ENCODE peak calls at places on chromosomes 4 and X, in four cellular contexts. One of them, this sample, is unnamed.
A peak's percentile ranks its signal among the peaks of the same experiment; 100 is the strongest.

GRCh38 chr4:25799522-25799921 is 63.3 kb downstream of the SEL1L3 start:
- DNase-seq in A549: no peak
- DNase-seq in bronchial epithelial cell: no peak
- DNase-seq in fibroblast of the aortic adventitia: no peak
- DNase-seq in this sample: no peak

GRCh38 chrX:68428431-68428830 is 4.9 kb downstream of the OPHN1 start:
- DNase-seq in A549: no peak
- DNase-seq in bronchial epithelial cell: peak; percentile 89
- DNase-seq in fibroblast of the aortic adventitia: peak; percentile 67
- DNase-seq in this sample: no peak

GRCh38 chr4:88533937-88534750 is 10.6 kb upstream of the PYURF start:
- DNase-seq in fibroblast of the aortic adventitia: peak; percentile 68
- DNase-seq in bronchial epithelial cell: peak; percentile 98
- DNase-seq in A549: no peak
- DNase-seq in this sample: no peak

GRCh38 chr4:88244821-88245579 is 39.4 kb downstream of the PPM1K start:
- DNase-seq in bronchial epithelial cell: no peak
- DNase-seq in A549: no peak
- DNase-seq in fibroblast of the aortic adventitia: no peak
- DNase-seq in this sample: no peak

GRCh38 chrX:150361777-150362351 is 1.3 kb upstream of the MAMLD1 start:
- DNase-seq in bronchial epithelial cell: no peak
- DNase-seq in fibroblast of the aortic adventitia: peak; percentile 12
- DNase-seq in A549: no peak
- DNase-seq in this sample: no peak

GRCh38 chr4:24856586-24856985 is 56.3 kb downstream of the CCDC149 start:
- DNase-seq in bronchial epithelial cell: no peak
- DNase-seq in fibroblast of the aortic adventitia: peak; percentile 62
- DNase-seq in A549: no peak
- DNase-seq in this sample: no peak

GRCh38 chr4:80259012-80259411 is 7.5 kb upstream of the FGF5 start:
- DNase-seq in bronchial epithelial cell: no peak
- DNase-seq in fibroblast of the aortic adventitia: no peak
- DNase-seq in A549: no peak
- DNase-seq in this sample: no peak

GRCh38 chr4:27003602-27004238 is 143.1 kb downstream of the STIM2 start:
- DNase-seq in fibroblast of the aortic adventitia: no peak
- DNase-seq in bronchial epithelial cell: no peak
- DNase-seq in A549: no peak
- DNase-seq in this sample: no peak

GRCh38 chr4:78477276-78477675 is 74.3 kb upstream of the ANXA3 start:
- DNase-seq in A549: no peak
- DNase-seq in bronchial epithelial cell: peak; percentile 89
- DNase-seq in fibroblast of the aortic adventitia: peak; percentile 39
- DNase-seq in this sample: no peak

GRCh38 chr4:168183717-168184571 is 91.6 kb downstream of the ANXA10 start:
- DNase-seq in bronchial epithelial cell: peak; percentile 54
- DNase-seq in fibroblast of the aortic adventitia: peak; percentile 68
- DNase-seq in A549: peak; percentile 14
- DNase-seq in this sample: peak; percentile 11

GRCh38 chrX:148380107-148380506 is 120.3 kb upstream of the AFF2 start:
- DNase-seq in A549: no peak
- DNase-seq in bronchial epithelial cell: no peak
- DNase-seq in fibroblast of the aortic adventitia: no peak
- DNase-seq in this sample: no peak

GRCh38 chrX:15206306-15206705 is 63.6 kb downstream of the ASB9 start:
- DNase-seq in A549: no peak
- DNase-seq in fibroblast of the aortic adventitia: no peak
- DNase-seq in bronchial epithelial cell: no peak
- DNase-seq in this sample: no peak

GRCh38 chr4:68589790-68590189 is 13.7 kb upstream of the UGT2B17 start:
- DNase-seq in bronchial epithelial cell: peak; percentile 72
- DNase-seq in fibroblast of the aortic adventitia: no peak
- DNase-seq in A549: no peak
- DNase-seq in this sample: no peak

GRCh38 chrX:51697397-51697796 is 12.9 kb upstream of the CENPVL1 start:
- DNase-seq in A549: no peak
- DNase-seq in bronchial epithelial cell: no peak
- DNase-seq in fibroblast of the aortic adventitia: no peak
- DNase-seq in this sample: no peak

GRCh38 chr4:74440356-74440755 is 4.6 kb upstream of the AREG start:
- DNase-seq in A549: no peak
- DNase-seq in fibroblast of the aortic adventitia: no peak
- DNase-seq in bronchial epithelial cell: no peak
- DNase-seq in this sample: no peak

GRCh38 chrX:4622768-4623167 is 909.3 kb upstream of the PRKX start:
- DNase-seq in A549: no peak
- DNase-seq in fibroblast of the aortic adventitia: no peak
- DNase-seq in bronchial epithelial cell: no peak
- DNase-seq in this sample: no peak

GRCh38 chrX:43836435-43837184 is 45.6 kb downstream of the MAOB start:
- DNase-seq in bronchial epithelial cell: peak; percentile 36
- DNase-seq in fibroblast of the aortic adventitia: peak; percentile 52
- DNase-seq in A549: peak; percentile 18
- DNase-seq in this sample: peak; percentile 14

GRCh38 chr4:37383579-37384229 is 139.2 kb downstream of the NWD2 start:
- DNase-seq in A549: peak; percentile 9
- DNase-seq in fibroblast of the aortic adventitia: peak; percentile 7
- DNase-seq in bronchial epithelial cell: peak; percentile 53
- DNase-seq in this sample: peak; percentile 14

GRCh38 chr4:159503243-159503642 is 400.4 kb downstream of the RAPGEF2 start:
- DNase-seq in fibroblast of the aortic adventitia: no peak
- DNase-seq in A549: no peak
- DNase-seq in bronchial epithelial cell: no peak
- DNase-seq in this sample: no peak

GRCh38 chr4:2484993-2485392 is 16.1 kb downstream of the RNF4 start:
- DNase-seq in A549: no peak
- DNase-seq in bronchial epithelial cell: peak; percentile 11
- DNase-seq in fibroblast of the aortic adventitia: peak; percentile 34
- DNase-seq in this sample: peak; percentile 63

GRCh38 chr4:128958194-128958593 is 135.1 kb downstream of the SCLT1 start:
- DNase-seq in A549: no peak
- DNase-seq in bronchial epithelial cell: no peak
- DNase-seq in fibroblast of the aortic adventitia: no peak
- DNase-seq in this sample: no peak

GRCh38 chr4:40514409-40515025 is 115.1 kb downstream of the RBM47 start:
- DNase-seq in A549: no peak
- DNase-seq in bronchial epithelial cell: no peak
- DNase-seq in fibroblast of the aortic adventitia: no peak
- DNase-seq in this sample: peak; percentile 35

GRCh38 chr4:4271912-4272311 is 18.0 kb downstream of the LYAR start:
- DNase-seq in bronchial epithelial cell: no peak
- DNase-seq in fibroblast of the aortic adventitia: no peak
- DNase-seq in A549: no peak
- DNase-seq in this sample: no peak

GRCh38 chrX:8748855-8749254 is 16.9 kb upstream of the ANOS1 start:
- DNase-seq in A549: peak; percentile 43
- DNase-seq in bronchial epithelial cell: peak; percentile 36
- DNase-seq in fibroblast of the aortic adventitia: peak; percentile 10
- DNase-seq in this sample: no peak

GRCh38 chr4:121726642-121727268 is 30.0 kb upstream of the ANXA5 start:
- DNase-seq in bronchial epithelial cell: peak; percentile 78
- DNase-seq in A549: peak; percentile 29
- DNase-seq in fibroblast of the aortic adventitia: peak; percentile 83
- DNase-seq in this sample: peak; percentile 33

GRCh38 chrX:68183612-68184214 is 249.6 kb downstream of the OPHN1 start:
- DNase-seq in A549: peak; percentile 12
- DNase-seq in fibroblast of the aortic adventitia: peak; percentile 43
- DNase-seq in bronchial epithelial cell: peak; percentile 38
- DNase-seq in this sample: peak; percentile 27

GRCh38 chrX:118437283-118437682 is 58.3 kb upstream of the DOCK11 start:
- DNase-seq in A549: no peak
- DNase-seq in bronchial epithelial cell: no peak
- DNase-seq in fibroblast of the aortic adventitia: no peak
- DNase-seq in this sample: no peak

GRCh38 chr4:54958236-54958635 is 167.2 kb downstream of the KDR start:
- DNase-seq in fibroblast of the aortic adventitia: no peak
- DNase-seq in A549: no peak
- DNase-seq in bronchial epithelial cell: no peak
- DNase-seq in this sample: no peak

GRCh38 chr4:127549521-127549920 is 83.2 kb upstream of the INTU start:
- DNase-seq in fibroblast of the aortic adventitia: no peak
- DNase-seq in bronchial epithelial cell: peak; percentile 11
- DNase-seq in A549: no peak
- DNase-seq in this sample: no peak

DNA sequence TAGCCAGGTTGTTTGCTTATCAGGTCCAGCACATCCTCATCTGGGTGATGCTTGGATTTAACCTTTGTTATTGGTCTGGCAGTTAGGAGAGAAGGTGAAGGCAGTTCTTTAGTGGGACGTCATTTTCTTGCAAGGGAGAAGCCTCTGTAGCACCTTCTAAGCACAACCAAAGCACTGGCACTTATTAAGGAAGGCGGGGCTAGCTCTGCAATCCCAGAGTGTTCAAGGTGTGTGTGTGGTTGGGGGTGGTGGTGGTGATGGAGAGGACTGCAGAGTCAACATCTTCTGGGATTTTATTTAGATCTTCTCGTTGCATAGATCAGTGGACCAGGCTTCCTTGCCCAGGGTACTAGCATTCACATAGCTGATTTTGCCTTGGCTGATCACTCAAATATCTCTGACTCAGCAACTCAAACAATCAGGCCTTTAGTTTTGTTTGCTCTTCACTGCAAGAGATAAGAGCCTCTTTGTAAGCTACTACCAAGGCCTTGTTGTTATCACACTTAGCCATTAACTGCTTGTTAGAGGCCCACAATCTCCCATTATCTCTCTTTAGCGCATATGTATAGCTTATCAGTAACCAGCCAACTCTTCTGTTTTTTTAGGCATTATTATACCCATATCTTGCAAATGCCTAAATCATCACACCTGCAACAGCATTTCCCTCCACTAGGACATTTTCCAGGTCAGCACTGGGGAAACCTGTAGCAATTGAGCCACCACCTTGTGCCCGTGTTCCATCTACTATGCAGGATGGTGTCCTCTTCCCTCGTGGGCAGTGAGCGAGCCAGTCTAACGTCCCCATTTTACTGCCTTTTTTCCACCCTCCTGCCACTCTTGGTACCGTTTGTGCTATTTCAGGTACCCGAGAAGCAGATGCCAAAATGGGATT is 36.5 kb upstream of the LINC00632 start:
- DNase-seq in fibroblast of the aortic adventitia: no peak
- DNase-seq in A549: no peak
- DNase-seq in bronchial epithelial cell: no peak
- DNase-seq in this sample: no peak
- TF ChIP-seq CTCF in fibroblast of the aortic adventitia: no peak
- TF ChIP-seq CTCF in A549: no peak
- TF ChIP-seq CTCF in bronchial epithelial cell: no peak
- TF ChIP-seq CTCF in this sample: no peak

GRCh38 chrX:1407035-1407434 is 15.1 kb upstream of the SLC25A6 start:
- DNase-seq in bronchial epithelial cell: no peak
- DNase-seq in fibroblast of the aortic adventitia: no peak
- DNase-seq in A549: no peak
- DNase-seq in this sample: no peak
- H3K4me3 ChIP-seq in bronchial epithelial cell: no peak overlapping the region
- H3K4me3 ChIP-seq in fibroblast of the aortic adventitia: no peak overlapping the region
- H3K4me3 ChIP-seq in A549: no peak overlapping the region
- H3K4me3 ChIP-seq in this sample: no peak overlapping the region

GRCh38 chr4:123398151-123398802 is 1.7 kb downstream of the SPRY1 start:
- DNase-seq in fibroblast of the aortic adventitia: peak; percentile 57
- DNase-seq in bronchial epithelial cell: no peak
- DNase-seq in A549: peak; percentile 24
- DNase-seq in this sample: no peak
- TF ChIP-seq CTCF in fibroblast of the aortic adventitia: peak; percentile 49
- TF ChIP-seq CTCF in bronchial epithelial cell: peak; percentile 63
- TF ChIP-seq CTCF in A549: peak; percentile 40
- TF ChIP-seq CTCF in this sample: peak; percentile 62

DNA sequence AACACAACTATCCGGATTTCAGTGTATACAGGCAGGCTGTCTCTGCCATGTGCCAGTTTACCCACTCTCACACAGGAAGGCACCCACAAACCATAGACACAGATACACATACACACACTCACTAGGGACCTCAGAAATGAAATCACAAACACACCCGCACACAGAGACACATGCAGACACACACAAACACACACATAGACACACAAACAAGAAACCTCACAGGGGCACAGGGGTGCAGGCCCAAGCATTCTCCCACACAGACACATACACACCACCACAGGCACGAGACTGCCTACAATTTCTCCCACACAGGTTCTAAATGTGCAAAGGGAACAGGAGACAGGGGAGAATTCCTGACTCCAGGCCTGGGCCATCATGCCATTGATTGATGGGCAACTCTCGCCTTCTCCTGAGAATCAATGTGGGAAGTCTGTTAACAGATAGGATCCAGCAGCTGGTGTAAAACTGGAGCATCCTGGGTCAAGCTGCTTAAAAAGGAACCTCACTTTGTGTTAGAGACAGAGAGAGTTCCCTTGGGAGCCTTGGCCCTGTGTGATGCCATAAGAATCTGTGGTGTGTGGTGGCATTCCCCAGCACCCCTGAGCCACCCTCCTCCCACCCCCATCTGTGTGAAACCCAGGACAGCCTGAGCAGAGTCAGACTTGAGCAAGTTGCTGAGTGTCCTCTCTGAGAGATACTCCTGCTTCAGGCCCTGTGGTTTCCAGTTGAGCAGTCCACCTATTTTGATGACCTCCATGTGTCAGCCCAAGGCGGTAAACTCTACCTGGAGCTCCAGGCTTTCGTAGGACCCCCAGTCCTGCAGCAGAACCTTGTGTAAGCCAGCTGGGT is 33.9 kb downstream of the NBDY start:
- DNase-seq in fibroblast of the aortic adventitia: no peak
- DNase-seq in bronchial epithelial cell: no peak
- DNase-seq in A549: no peak
- DNase-seq in this sample: no peak
- H3K4me3 ChIP-seq in fibroblast of the aortic adventitia: no peak overlapping the region
- H3K4me3 ChIP-seq in bronchial epithelial cell: no peak overlapping the region
- H3K4me3 ChIP-seq in A549: no peak overlapping the region
- H3K4me3 ChIP-seq in this sample: no peak overlapping the region

GRCh38 chr4:143202824-143203223 is 18.1 kb downstream of the USP38 start:
- DNase-seq in bronchial epithelial cell: peak; percentile 36
- DNase-seq in fibroblast of the aortic adventitia: peak; percentile 55
- DNase-seq in A549: no peak
- DNase-seq in this sample: no peak
- TF ChIP-seq CTCF in bronchial epithelial cell: no peak
- TF ChIP-seq CTCF in fibroblast of the aortic adventitia: peak; percentile 29
- TF ChIP-seq CTCF in A549: peak; percentile 34
- TF ChIP-seq CTCF in this sample: peak; percentile 41